ENCODE peak calls at places on chromosomes 3 and 15, in five cellular contexts. C, L, K, Q and Y are unnamed samples.
A peak's percentile ranks its signal among the peaks of the same experiment; 100 is the strongest.

GRCh38 chr3:48609088-48610005 is at the start of gene UQCRC1:
- ATAC-seq in L (peak; percentile 98), C (peak; percentile 100), K (peak; percentile 99), Q (peak; percentile 100), Y (peak; percentile 100)

GRCh38 chr3:114393367-114394072 is 99.7 kb downstream of the TIGIT start:
- ATAC-seq in K (no peak), L (no peak), Q (no peak), C (no peak), Y (peak; percentile 31)

GRCh38 chr15:47384316-47384715 is 333.0 kb upstream of the SEMA6D start:
- ATAC-seq in Q (no peak), K (peak; percentile 43), C (no peak), L (no peak), Y (peak; percentile 89)

GRCh38 chr3:46271910-46272309 is 29.6 kb downstream of the CCR3 start:
- ATAC-seq in L (no peak), Q (no peak), C (no peak), K (no peak), Y (no peak)

GRCh38 chr15:44657378-44657777 is 6.1 kb downstream of the SPG11 start:
- ATAC-seq in L (no peak), C (no peak), Q (no peak), K (no peak), Y (no peak)

GRCh38 chr3:3165241-3165640 is 14.2 kb downstream of the CRBN start:
- ATAC-seq in C (no peak), L (no peak), K (no peak), Q (no peak), Y (no peak)

GRCh38 chr3:45204136-45204535 is 22.0 kb downstream of the TMEM158 start:
- ATAC-seq in Q (no peak), C (no peak), L (no peak), K (no peak), Y (no peak)

GRCh38 chr15:101176625-101177024 is 75.2 kb downstream of the CHSY1 start:
- ATAC-seq in K (no peak), L (no peak), C (no peak), Q (no peak), Y (no peak)

GRCh38 chr3:77475545-77475944 is 435.6 kb downstream of the ROBO2 start:
- ATAC-seq in L (no peak), K (no peak), Q (no peak), C (no peak), Y (no peak)

GRCh38 chr3:123661973-123662372 is 77.1 kb upstream of the HACD2 start:
- ATAC-seq in L (no peak), C (no peak), Q (no peak), K (peak; percentile 4), Y (no peak)
- TF ChIP-seq EP300 in L (no peak), C (no peak), Q (no peak), K (peak; percentile 93), Y (no peak)

DNA sequence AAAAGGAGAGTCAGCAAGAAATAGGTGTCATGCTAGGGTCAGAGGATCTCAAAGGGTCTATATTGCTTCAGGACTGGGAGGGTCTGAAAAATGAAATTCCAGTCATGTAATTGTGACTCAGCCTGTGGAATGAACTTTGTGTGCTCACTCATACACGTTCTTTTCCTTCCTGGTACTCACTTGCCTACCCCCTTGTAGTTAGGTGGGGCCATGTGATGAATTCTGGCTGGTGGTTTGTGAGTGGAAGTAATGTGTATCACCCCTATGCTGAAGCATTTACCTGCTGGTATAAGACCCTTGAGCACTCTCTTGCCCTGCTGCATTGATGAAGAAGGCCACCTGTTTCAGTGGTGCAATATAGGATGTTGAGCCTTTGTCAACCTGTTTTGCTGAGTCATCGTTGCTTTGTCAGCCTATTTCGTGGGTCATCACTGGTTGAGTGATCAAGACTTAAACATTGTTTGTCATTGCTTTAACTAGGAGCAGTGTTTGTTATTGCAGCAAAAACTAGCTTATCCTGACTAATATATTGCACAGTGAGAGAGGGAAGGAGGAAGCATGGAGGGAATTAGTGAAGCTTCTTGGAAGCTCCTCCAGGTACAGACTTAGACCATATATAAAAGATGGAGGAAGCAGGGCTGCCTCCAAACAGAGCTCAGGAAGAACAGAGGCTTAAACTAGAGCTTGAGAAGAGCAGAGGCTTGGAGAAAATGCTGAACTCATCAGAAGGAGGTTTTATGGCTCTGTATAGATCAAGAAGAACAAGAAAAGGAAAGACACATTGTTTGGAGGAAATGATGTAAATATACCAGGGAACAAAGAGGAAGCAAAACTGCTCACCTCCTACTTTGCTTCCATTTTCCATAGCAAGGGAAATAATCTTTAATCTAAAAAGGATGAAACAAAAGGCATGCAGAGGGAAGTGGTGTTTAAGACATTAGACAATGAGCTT is 29.0 kb downstream of the TLNRD1 start:
- ATAC-seq in C (no peak), L (no peak), Q (no peak), K (no peak), Y (peak; percentile 53)
- TF ChIP-seq POLR2AphosphoS5 in C (no peak), L (no peak), Q (no peak), K (peak; percentile 52), Y (peak; percentile 34)

GRCh38 chr3:30631237-30631961 is 25.0 kb downstream of the TGFBR2 start:
- ATAC-seq in Q (no peak), C (no peak), L (peak; percentile 75), K (no peak), Y (no peak)
- TF ChIP-seq EP300 in Q (no peak), C (no peak), L (no peak), K (no peak), Y (no peak)

DNA sequence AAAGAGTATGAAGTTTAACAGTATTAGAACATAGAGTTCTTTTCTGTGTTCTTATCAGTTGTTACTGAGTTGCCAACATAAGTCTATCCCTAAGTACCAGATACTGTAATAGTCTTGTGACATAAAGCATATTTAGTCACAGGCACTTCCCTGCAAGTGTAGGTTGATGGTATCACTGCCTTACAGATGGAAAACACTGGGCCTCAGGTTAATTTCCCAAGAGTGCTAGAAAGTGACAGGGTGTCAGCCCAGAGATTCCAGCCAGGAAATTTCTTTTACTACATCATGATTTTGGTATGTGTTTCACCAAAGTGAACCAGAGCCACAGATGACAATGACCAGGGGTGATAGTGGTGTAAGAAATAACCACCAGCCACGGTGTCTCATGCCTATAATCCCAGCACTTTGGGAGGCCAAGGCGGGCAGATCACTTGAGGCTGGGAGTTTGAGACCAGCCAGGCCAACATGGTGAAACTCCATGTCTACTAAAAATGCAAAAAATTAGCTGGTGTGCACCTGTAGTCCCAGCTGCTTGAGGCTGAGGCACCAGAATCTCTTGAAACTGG is 3.2 kb downstream of the EIF1B start:
- ATAC-seq in Q (no peak), K (no peak), L (no peak), C (no peak), Y (no peak)
- TF ChIP-seq POLR2AphosphoS5 in Q (peak; percentile 44), K (peak; percentile 34), L (no peak), C (no peak), Y (no peak)

GRCh38 chr3:113166719-113167492 is 44.5 kb upstream of the BOC start:
- ATAC-seq in L (no peak), Q (no peak), C (no peak), K (no peak), Y (peak; percentile 65)
- TF ChIP-seq EP300 in L (no peak), Q (no peak), C (no peak), K (no peak), Y (no peak)

DNA sequence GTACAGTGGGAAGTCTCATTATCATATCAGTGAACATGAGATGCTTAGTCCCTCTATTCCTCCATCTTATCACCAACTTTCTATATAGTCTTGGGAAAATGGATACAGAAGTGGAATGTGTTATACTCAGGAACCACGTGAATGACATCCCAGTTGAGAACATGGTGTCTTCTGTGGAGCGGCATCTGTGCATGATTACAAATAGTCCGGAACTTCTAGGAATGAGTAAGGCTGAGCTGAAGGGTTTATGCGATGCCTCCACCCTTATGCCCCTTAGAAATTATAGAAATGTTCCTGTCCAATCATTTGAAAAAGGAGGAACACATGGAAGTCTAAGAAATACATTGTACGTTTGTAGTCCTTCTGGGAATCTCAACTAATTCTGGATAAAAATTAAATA is 64.8 kb upstream of the TMEM108 start:
- ATAC-seq in Q (no peak), K (no peak), C (no peak), L (no peak), Y (no peak)
- TF ChIP-seq POLR2AphosphoS5 in Q (no peak), K (no peak), C (no peak), L (no peak), Y (no peak)

GRCh38 chr3:944786-945185 is 148.0 kb upstream of the CNTN6 start:
- ATAC-seq in C (no peak), K (no peak), L (no peak), Q (no peak), Y (no peak)
- TF ChIP-seq EP300 in C (no peak), K (no peak), L (no peak), Q (no peak), Y (no peak)